ENCODE peak calls at places on chromosomes 4 and X, in six cellular contexts. V is ACHN, Z is head of caudate nucleus, O is AG09309, C is LoVo, L is RCC 7860. Y is an unnamed sample.

GRCh38 chr4:53913771-53914170 is 150.6 kb downstream of the CHIC2 start:
- DNase-seq in V (no peak), Z (no peak), O (no peak), C (no peak), L (no peak), Y (no peak)

GRCh38 chr4:142778430-142778829 is 67.7 kb downstream of the INPP4B start:
- DNase-seq in V (no peak), Z (no peak), O (peak), C (no peak), L (no peak), Y (peak)

GRCh38 chrX:47936940-47937317 is 66.9 kb downstream of the ZNF182 start:
- DNase-seq in V (no peak), Z (no peak), O (no peak), C (no peak), L (no peak), Y (no peak)

GRCh38 chr4:67080158-67080557 is 465.1 kb downstream of the CENPC start:
- DNase-seq in V (no peak), Z (no peak), O (no peak), C (no peak), L (no peak), Y (no peak)

GRCh38 chr4:26909369-26909768 is 48.7 kb downstream of the STIM2 start:
- DNase-seq in V (no peak), Z (no peak), O (no peak), C (no peak), L (no peak), Y (no peak)

GRCh38 chrX:39894626-39895025 is 203.1 kb downstream of the BCOR start:
- DNase-seq in V (no peak), Z (no peak), O (no peak), C (peak), L (no peak), Y (no peak)

GRCh38 chr4:75895744-75896314 is 6.4 kb downstream of the PPEF2 start:
- DNase-seq in V (peak), Z (no peak), O (no peak), C (peak), L (peak), Y (no peak)

GRCh38 chrX:152601848-152602616 is 35.7 kb upstream of the GABRQ start:
- DNase-seq in V (no peak), Z (no peak), O (no peak), C (no peak), L (no peak), Y (no peak)

GRCh38 chrX:10103023-10103422 is 53.8 kb upstream of the CLCN4 start:
- DNase-seq in V (peak), Z (no peak), O (peak), C (no peak), L (peak), Y (peak)

GRCh38 chr4:74123065-74123728 is 24.2 kb upstream of the CXCL2 start:
- DNase-seq in V (no peak), Z (no peak), O (peak), C (no peak), L (no peak), Y (peak)

GRCh38 chrX:56793533-56794320 is 64.7 kb downstream of the NBDY start:
- DNase-seq in V (no peak), Z (peak), O (no peak), C (no peak), L (no peak), Y (no peak)

GRCh38 chr4:47790105-47790504 is 47.8 kb downstream of the CORIN start:
- DNase-seq in V (no peak), Z (no peak), O (no peak), C (no peak), L (no peak), Y (no peak)

GRCh38 chr4:8834681-8835220 is 36.9 kb downstream of the HMX1 start:
- DNase-seq in V (no peak), Z (peak), O (no peak), C (no peak), L (no peak), Y (no peak)

GRCh38 chr4:148064451-148064850 is 332.6 kb downstream of the ARHGAP10 start:
- DNase-seq in V (no peak), Z (no peak), O (no peak), C (no peak), L (no peak), Y (no peak)

GRCh38 chrX:31036895-31037294 is 34.9 kb downstream of the FTHL17 start:
- DNase-seq in V (peak), Z (peak), O (peak), C (peak), L (peak), Y (peak)

GRCh38 chrX:19535481-19535880 is 20.2 kb upstream of the MAP3K15 start:
- DNase-seq in V (peak), Z (no peak), O (peak), C (no peak), L (no peak), Y (no peak)

GRCh38 chr4:182770969-182771330 is 146.2 kb downstream of the DCTD start:
- DNase-seq in V (no peak), Z (no peak), O (no peak), C (no peak), L (no peak), Y (no peak)

GRCh38 chrX:148416931-148417330 is 83.5 kb upstream of the AFF2 start:
- DNase-seq in V (no peak), Z (no peak), O (no peak), C (no peak), L (peak), Y (no peak)

GRCh38 chr4:33886356-33886755 is 2358.0 kb downstream of the ARAP2 start:
- DNase-seq in V (no peak), Z (no peak), O (no peak), C (no peak), L (no peak), Y (no peak)

GRCh38 chrX:1465261-1466231 is 12.8 kb upstream of the ASMTL start:
- DNase-seq in V (no peak), Z (no peak), O (no peak), C (no peak), L (no peak), Y (no peak)

GRCh38 chr4:153140294-153140693 is 63.9 kb upstream of the TRIM2 start:
- DNase-seq in V (no peak), Z (no peak), O (no peak), C (no peak), L (peak), Y (peak)

GRCh38 chr4:14218641-14219040 is 591.1 kb upstream of the BOD1L1 start:
- DNase-seq in V (no peak), Z (peak), O (no peak), C (no peak), L (no peak), Y (no peak)

GRCh38 chr4:19971829-19972228 is 279.9 kb upstream of the SLIT2 start:
- DNase-seq in V (peak), Z (no peak), O (no peak), C (no peak), L (peak), Y (no peak)

GRCh38 chrX:630007-630921 is at the start of gene SHOX:
- DNase-seq in V (no peak), Z (no peak), O (no peak), C (no peak), L (no peak), Y (no peak)

GRCh38 chr4:152063301-152064235 is 302.8 kb upstream of the GATB start:
- DNase-seq in V (no peak), Z (peak), O (no peak), C (no peak), L (no peak), Y (peak)

GRCh38 chr4:8939887-8940742 is 68.5 kb upstream of the HMX1 start:
- DNase-seq in V (no peak), Z (no peak), O (no peak), C (no peak), L (no peak), Y (no peak)

GRCh38 chrX:130975947-130976346 is 72.9 kb upstream of the ENOX2 start:
- DNase-seq in V (peak), Z (no peak), O (peak), C (peak), L (peak), Y (peak)

GRCh38 chr4:176123710-176124407 is 58.2 kb downstream of the WDR17 start:
- DNase-seq in V (peak), Z (no peak), O (no peak), C (peak), L (peak), Y (peak)

GRCh38 chr4:142811034-142811433 is 35.1 kb downstream of the INPP4B start:
- DNase-seq in V (no peak), Z (no peak), O (no peak), C (no peak), L (no peak), Y (no peak)

GRCh38 chrX:19152762-19153161 is 30.5 kb upstream of the ADGRG2 start:
- DNase-seq in V (no peak), Z (no peak), O (no peak), C (no peak), L (peak), Y (no peak)

GRCh38 chr4:102438873-102439614 is 62.1 kb upstream of the NFKB1 start:
- DNase-seq in V (no peak), Z (no peak), O (peak), C (peak), L (peak), Y (peak)

GRCh38 chr4:2878346-2878745 is 34.7 kb downstream of the ADD1 start:
- DNase-seq in V (no peak), Z (no peak), O (no peak), C (no peak), L (no peak), Y (no peak)

GRCh38 chr4:11805837-11806236 is 377.1 kb upstream of the HS3ST1 start:
- DNase-seq in V (peak), Z (no peak), O (no peak), C (peak), L (no peak), Y (no peak)

GRCh38 chrX:9717376-9717775 is 48.3 kb downstream of the GPR143 start:
- DNase-seq in V (no peak), Z (no peak), O (no peak), C (no peak), L (no peak), Y (no peak)

GRCh38 chr4:53477038-53477565 is 99.7 kb downstream of the FIP1L1 start:
- DNase-seq in V (no peak), Z (no peak), O (no peak), C (no peak), L (no peak), Y (no peak)

GRCh38 chrX:8738588-8739189 is 6.8 kb upstream of the ANOS1 start:
- DNase-seq in V (peak), Z (peak), O (no peak), C (peak), L (no peak), Y (no peak)

GRCh38 chrX:130861462-130861861 is 41.5 kb downstream of the ENOX2 start:
- DNase-seq in V (no peak), Z (no peak), O (no peak), C (no peak), L (no peak), Y (no peak)

GRCh38 chr4:134848681-134849080 is 647.1 kb upstream of the PABPC4L start:
- DNase-seq in V (no peak), Z (no peak), O (no peak), C (no peak), L (no peak), Y (no peak)

GRCh38 chr4:183906736-183907651 is 1.9 kb downstream of the STOX2 start:
- DNase-seq in V (no peak), Z (peak), O (no peak), C (no peak), L (no peak), Y (no peak)

Y was measured in GM04504.